ENCODE peak calls at places on chromosome 5, in eight cellular contexts. C, N, V, D, H, L, G and E are unnamed samples.
A peak's percentile ranks its signal among the peaks of the same experiment; 100 is the strongest.

GRCh38 chr5:173454764-173455598 is 126.8 kb upstream of the STC2 start:
- DNase-seq in V (no peak), C (no peak), N (no peak), L (peak; percentile 83), D (no peak), G (peak; percentile 26), H (peak; percentile 62), E (peak; percentile 69)

GRCh38 chr5:103523319-103523718 is 39.3 kb downstream of the NUDT12 start:
- DNase-seq in D (no peak), H (peak; percentile 61), G (no peak), N (no peak), L (no peak), V (no peak), C (no peak), E (no peak)

GRCh38 chr5:93092349-93093105 is 488.5 kb downstream of the NR2F1-AS1 start:
- DNase-seq in N (no peak), D (no peak), L (no peak), C (no peak), V (no peak), G (no peak), H (no peak), E (no peak)

GRCh38 chr5:130797303-130797702 is 367.8 kb downstream of the HINT1 start:
- DNase-seq in D (no peak), L (no peak), H (no peak), G (no peak), N (no peak), C (no peak), V (no peak), E (no peak)

GRCh38 chr5:154287136-154287535 is 96.6 kb downstream of the GALNT10 start:
- DNase-seq in C (no peak), L (no peak), G (no peak), H (peak; percentile 80), N (no peak), D (no peak), V (no peak), E (peak; percentile 22)

GRCh38 chr5:7094626-7095025 is 301.3 kb upstream of the ADCY2 start:
- DNase-seq in G (no peak), L (no peak), N (peak; percentile 4), C (no peak), V (no peak), D (no peak), H (peak; percentile 6), E (no peak)

GRCh38 chr5:101664071-101664791 is 631.9 kb downstream of the SLCO4C1 start:
- DNase-seq in G (no peak), L (no peak), C (no peak), V (no peak), D (no peak), N (no peak), H (no peak), E (no peak)

GRCh38 chr5:160054831-160055230 is 45.9 kb downstream of the TTC1 start:
- DNase-seq in L (no peak), D (no peak), C (no peak), G (no peak), N (no peak), H (no peak), V (no peak), E (no peak)

GRCh38 chr5:80408475-80408875 is 611 bp downstream of the ZFYVE16 start:
- DNase-seq in L (peak; percentile 61), V (no peak), D (no peak), C (no peak), N (no peak), G (no peak), H (peak; percentile 68), E (peak; percentile 78)

GRCh38 chr5:151082976-151083651 is 2.3 kb upstream of the TNIP1 start:
- DNase-seq in N (peak; percentile 33), V (no peak), C (no peak), L (no peak), D (no peak), G (no peak), H (no peak), E (no peak)

GRCh38 chr5:172362755-172363154 is 79.2 kb upstream of the UBTD2 start:
- DNase-seq in H (no peak), G (no peak), V (no peak), C (no peak), L (no peak), N (no peak), D (no peak), E (no peak)

GRCh38 chr5:176155882-176156497 is 82.2 kb upstream of the SIMC1 start:
- DNase-seq in V (no peak), N (no peak), L (no peak), H (no peak), D (no peak), C (no peak), G (no peak), E (no peak)

DNA sequence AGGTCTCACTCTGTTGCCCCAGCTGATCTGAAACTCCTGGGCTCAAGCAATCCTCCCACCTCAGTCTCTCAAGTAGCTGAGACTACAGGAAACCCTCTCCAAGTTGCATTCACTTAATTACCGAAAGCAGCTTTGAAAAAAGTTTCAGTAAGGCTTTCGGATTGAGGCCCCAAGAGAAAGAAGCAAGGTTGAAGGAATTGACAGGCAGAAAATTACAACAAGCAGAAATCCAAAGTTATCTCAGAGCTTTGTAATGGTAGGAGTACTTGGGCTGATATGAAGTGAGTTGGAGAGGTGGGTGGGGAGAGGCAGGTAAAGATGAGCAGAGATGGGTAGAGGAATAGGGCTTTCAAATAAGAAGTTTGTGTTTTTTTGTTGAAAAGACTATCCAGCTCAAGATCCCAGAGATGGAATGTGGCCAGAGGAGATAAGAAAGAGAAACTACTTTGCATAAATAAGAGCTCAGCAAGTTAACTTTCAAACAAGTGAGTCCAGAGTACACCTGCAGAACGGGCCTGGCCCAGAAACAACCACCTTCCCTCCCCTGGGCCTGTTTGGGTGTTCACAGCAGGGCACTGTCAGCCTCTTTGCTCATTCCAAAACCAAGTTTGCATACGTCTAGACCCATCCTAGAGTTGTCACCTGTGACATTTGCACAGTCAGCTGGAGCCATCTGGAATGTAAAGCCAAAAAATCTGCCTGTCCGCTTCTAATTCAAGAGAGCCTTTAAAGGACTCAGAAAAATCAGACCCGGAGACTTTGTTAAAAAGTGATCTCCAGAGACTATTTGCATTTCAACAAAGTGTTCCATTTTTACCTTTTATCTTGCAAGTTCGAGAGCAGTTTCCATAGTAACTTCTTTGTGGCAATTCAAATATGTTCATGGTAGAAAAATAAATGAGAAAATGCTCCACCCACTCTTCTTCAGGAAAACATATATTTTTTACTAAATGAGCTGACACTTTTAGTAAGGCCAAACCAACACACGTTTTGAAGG is 2.3 kb upstream of the CLINT1 start:
- DNase-seq in V (no peak), L (no peak), H (peak; percentile 12), G (no peak), D (peak; percentile 90), C (no peak), N (peak; percentile 85), E (no peak)
- H3K4me3 ChIP-seq in V (no peak overlapping the region), L (no peak overlapping the region), H (peak overlapping the region; percentile 32), G (no peak overlapping the region), D (no peak overlapping the region), C (no peak overlapping the region), N (peak overlapping the region; percentile 41), E (no peak overlapping the region)

DNA sequence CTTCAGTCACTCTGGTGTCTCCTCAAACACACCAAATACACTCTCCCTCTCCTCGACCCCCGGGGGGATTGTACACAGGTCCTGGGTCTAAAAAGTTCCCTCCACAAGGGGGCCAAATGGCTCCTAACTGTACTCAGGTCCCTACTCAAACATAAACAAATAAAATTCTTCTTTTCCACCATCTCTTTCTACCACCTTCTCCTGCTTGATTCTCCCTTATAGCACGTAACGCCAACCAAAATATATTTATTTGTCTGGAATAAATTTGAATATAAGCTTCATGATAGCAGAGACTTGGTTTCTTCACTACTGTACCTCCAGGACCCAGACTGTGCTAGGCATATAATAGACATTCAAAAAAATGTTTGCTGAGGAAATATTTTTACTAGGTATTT is 21.4 kb downstream of the ZNF608 start:
- DNase-seq in C (no peak), L (no peak), H (no peak), N (peak; percentile 83), G (no peak), D (no peak), V (no peak), E (no peak)
- TF ChIP-seq CTCF in C (no peak), L (no peak), H (no peak), N (peak; percentile 85), G (no peak), D (peak; percentile 32), V (no peak), E (no peak)

GRCh38 chr5:36666986-36667385 is 60.6 kb downstream of the SLC1A3 start:
- DNase-seq in D (no peak), C (no peak), L (no peak), H (no peak), N (no peak), V (no peak), G (no peak), E (no peak)

GRCh38 chr5:36667826-36668225 is 61.4 kb downstream of the SLC1A3 start:
- DNase-seq in H (no peak), L (no peak), N (no peak), G (no peak), D (no peak), V (no peak), C (no peak), E (no peak)

GRCh38 chr5:36669015-36669651 is 62.7 kb downstream of the SLC1A3 start:
- DNase-seq in L (no peak), H (no peak), G (no peak), D (no peak), N (no peak), V (no peak), C (no peak), E (no peak)

GRCh38 chr5:36666304-36666703 is 59.9 kb downstream of the SLC1A3 start:
- DNase-seq in H (no peak), N (no peak), V (no peak), L (no peak), D (no peak), G (no peak), C (no peak), E (no peak)

GRCh38 chr5:36670548-36670947 is 64.1 kb downstream of the SLC1A3 start:
- DNase-seq in V (no peak), L (no peak), G (no peak), N (no peak), D (no peak), H (no peak), C (no peak), E (no peak)
- H3K27ac ChIP-seq in V (no peak overlapping the region), L (no peak overlapping the region), G (no peak overlapping the region), N (no peak overlapping the region), D (no peak overlapping the region), H (no peak overlapping the region), C (no peak overlapping the region), E (no peak overlapping the region)

GRCh38 chr5:76085286-76085579 is 2.0 kb downstream of the SV2C start:
- DNase-seq in D (no peak), G (no peak), L (no peak), N (no peak), H (no peak), V (no peak), C (no peak), E (no peak)

GRCh38 chr5:76082790-76083554 is at the start of gene SV2C:
- DNase-seq in L (no peak), C (peak; percentile 15), H (no peak), N (no peak), V (no peak), D (no peak), G (no peak), E (peak; percentile 64)

GRCh38 chr5:76084496-76085285 is 1.5 kb downstream of the SV2C start:
- DNase-seq in D (no peak), C (peak; percentile 24), G (no peak), H (no peak), V (no peak), L (no peak), N (no peak), E (no peak)

GRCh38 chr5:76081811-76082783 is 1.1 kb upstream of the SV2C start:
- DNase-seq in L (no peak), N (no peak), D (no peak), V (no peak), C (no peak), G (no peak), H (no peak), E (no peak)

GRCh38 chr5:76083555-76084495 is 642 bp downstream of the SV2C start:
- DNase-seq in H (no peak), G (no peak), V (no peak), L (no peak), D (no peak), N (no peak), C (no peak), E (no peak)
- H3K4me3 ChIP-seq in H (no peak overlapping the region), G (peak overlapping the region; percentile 7), V (peak overlapping the region; percentile 26), L (peak overlapping the region; percentile 37), D (peak overlapping the region; percentile 21), N (no peak overlapping the region), C (no peak overlapping the region), E (no peak overlapping the region)